ENCODE peak calls at places on chromosomes 12 and 14, in ten cellular contexts. Y is anterior cingulate cortex, S is RWPE1, W is AG04450, P is IMR-90, K is Kasumi-1, L is AG08395, G is tibial nerve, Z is T follicular helper cell, X is foreskin fibroblast. U is an unnamed sample.

GRCh38 chr12:18139989-18140596 is 50.1 kb upstream of the RERGL start:
- DNase-seq in K (peak), W (no peak), Y (no peak), Z (no peak), X (peak), P (peak), G (no peak), S (no peak), L (peak), U (peak)

GRCh38 chr14:103057372-103058208 is at the start of gene CDC42BPB:
- DNase-seq in W (peak), P (peak), G (peak), Y (peak), X (peak), Z (peak), K (no peak), L (peak), S (peak), U (peak)

GRCh38 chr14:34301107-34301734 is 160.8 kb downstream of the SPTSSA start:
- DNase-seq in Y (no peak), L (peak), P (peak), K (peak), Z (no peak), W (no peak), X (no peak), G (no peak), S (peak), U (peak)

GRCh38 chr14:79584679-79585078 is 626.6 kb downstream of the DIO2 start:
- DNase-seq in X (peak), P (peak), Z (no peak), G (no peak), W (peak), K (no peak), S (no peak), Y (no peak), L (no peak), U (no peak)

GRCh38 chr12:2194060-2194459 is 141.3 kb downstream of the CACNA1C start:
- DNase-seq in Y (no peak), G (no peak), Z (no peak), S (no peak), P (no peak), X (no peak), W (no peak), L (no peak), K (no peak), U (no peak)

GRCh38 chr12:109462868-109463692 is 14.0 kb downstream of the KCTD10 start:
- DNase-seq in Z (no peak), X (peak), K (peak), P (peak), S (peak), L (peak), G (peak), W (peak), Y (no peak), U (peak)

GRCh38 chr12:1099158-1099557 is 108.1 kb downstream of the ERC1 start:
- DNase-seq in W (no peak), L (no peak), G (no peak), S (no peak), X (no peak), Z (no peak), Y (no peak), K (no peak), P (no peak), U (no peak)

GRCh38 chr12:88432536-88433462 is 147.5 kb downstream of the KITLG start:
- DNase-seq in X (peak), K (no peak), S (no peak), Y (no peak), G (no peak), Z (no peak), P (peak), L (no peak), W (no peak), U (no peak)

GRCh38 chr14:105172476-105172875 is 3.9 kb upstream of the JAG2 start:
- DNase-seq in Z (no peak), G (no peak), X (no peak), K (no peak), W (no peak), L (no peak), Y (no peak), P (no peak), S (no peak), U (no peak)

GRCh38 chr14:92502541-92503286 is 10.9 kb upstream of the RIN3 start:
- DNase-seq in K (no peak), X (no peak), S (no peak), L (no peak), G (no peak), Y (no peak), P (no peak), W (no peak), Z (no peak), U (no peak)

GRCh38 chr14:49849213-49849847 is 3.3 kb downstream of the NEMF start:
- DNase-seq in Z (no peak), X (no peak), P (no peak), Y (no peak), W (no peak), L (no peak), G (no peak), S (no peak), K (no peak), U (no peak)

GRCh38 chr12:46343122-46343852 is 29.3 kb downstream of the SLC38A2 start:
- DNase-seq in X (no peak), P (no peak), L (no peak), Y (no peak), K (no peak), S (no peak), Z (no peak), G (no peak), W (no peak), U (no peak)

GRCh38 chr12:4960030-4960429 is 50.3 kb downstream of the KCNA1 start:
- DNase-seq in W (no peak), P (no peak), X (no peak), L (no peak), Z (no peak), S (no peak), Y (no peak), G (no peak), K (no peak), U (no peak)

GRCh38 chr12:85626031-85626781 is 210.0 kb downstream of the RASSF9 start:
- DNase-seq in P (peak), Y (no peak), K (peak), Z (no peak), W (peak), S (peak), X (peak), L (peak), G (no peak), U (no peak)

GRCh38 chr12:123270380-123271181 is 1.1 kb downstream of the CDK2AP1 start:
- DNase-seq in Y (no peak), S (no peak), X (peak), P (peak), K (peak), L (peak), G (no peak), Z (no peak), W (no peak), U (peak)

GRCh38 chr12:86914716-86915115 is 658.5 kb upstream of the MGAT4C start:
- DNase-seq in X (no peak), L (no peak), P (peak), G (no peak), W (peak), Y (no peak), Z (no peak), S (peak), K (peak), U (no peak)

GRCh38 chr12:61993734-61994345 is 266.4 kb upstream of the USP15 start:
- DNase-seq in P (peak), Z (no peak), X (peak), K (peak), W (no peak), Y (no peak), G (no peak), S (peak), L (peak), U (peak)

GRCh38 chr12:116708826-116709756 is 28.8 kb downstream of the SPRING1 start:
- DNase-seq in K (peak), G (peak), L (peak), Y (peak), X (peak), W (no peak), Z (peak), S (peak), P (peak), U (peak)

GRCh38 chr12:53791735-53792326 is 40.1 kb upstream of the CISTR start:
- DNase-seq in W (no peak), S (no peak), K (peak), L (no peak), G (no peak), P (no peak), Y (no peak), Z (peak), X (no peak), U (no peak)

GRCh38 chr12:59929091-59929490 is 333.3 kb downstream of the SLC16A7 start:
- DNase-seq in L (peak), K (no peak), X (peak), G (no peak), Y (no peak), S (peak), P (peak), Z (no peak), W (no peak), U (no peak)

GRCh38 chr12:130521375-130522124 is 183.9 kb downstream of the PIWIL1 start:
- DNase-seq in K (no peak), L (no peak), W (no peak), G (no peak), Z (no peak), X (no peak), S (no peak), Y (no peak), P (no peak), U (no peak)

GRCh38 chr12:4829161-4829792 is 80.4 kb upstream of the KCNA1 start:
- DNase-seq in K (no peak), P (no peak), Y (no peak), Z (no peak), W (no peak), L (no peak), S (no peak), G (no peak), X (no peak), U (no peak)

GRCh38 chr14:54435500-54435981 is 5.6 kb downstream of the CNIH1 start:
- DNase-seq in Z (no peak), L (peak), Y (no peak), G (no peak), P (peak), W (no peak), K (no peak), X (no peak), S (peak), U (no peak)

GRCh38 chr14:93686313-93686712 is 102.0 kb downstream of the PRIMA1 start:
- DNase-seq in P (no peak), G (no peak), W (no peak), Y (no peak), K (no peak), X (no peak), Z (no peak), S (no peak), L (no peak), U (no peak)

GRCh38 chr12:89464974-89465592 is 59.5 kb downstream of the GALNT4 start:
- DNase-seq in L (no peak), Z (no peak), X (no peak), G (no peak), W (no peak), K (no peak), S (no peak), P (peak), Y (no peak), U (no peak)

GRCh38 chr12:56193025-56193578 is 3.8 kb upstream of the SMARCC2 start:
- DNase-seq in Z (peak), G (peak), L (peak), X (peak), Y (no peak), K (peak), S (peak), P (peak), W (peak), U (peak)

GRCh38 chr12:31589896-31590729 is 823 bp downstream of the DENND5B start:
- DNase-seq in G (peak), X (peak), K (peak), Y (peak), P (peak), Z (no peak), S (peak), L (peak), W (no peak), U (peak)

GRCh38 chr14:105537580-105538474 is 11.4 kb downstream of the TMEM121 start:
- DNase-seq in W (no peak), Z (peak), S (peak), P (no peak), G (no peak), X (no peak), L (peak), K (peak), Y (no peak), U (no peak)

U was measured in globus pallidus.